ENCODE peak calls at places on chromosomes 16 and 17, in four cellular contexts. O is K562, A is GM12878, C is HepG2. X is an unnamed sample.

GRCh38 chr17:51351890-51352289 is 91.5 kb downstream of the UTP18 start:
- DNase-seq in O (no peak), A (no peak), C (no peak), X (no peak)

GRCh38 chr17:60781880-60782412 is 104.3 kb downstream of the BCAS3 start:
- DNase-seq in O (no peak), A (no peak), C (no peak), X (no peak)

GRCh38 chr17:14091367-14091766 is 22.1 kb downstream of the COX10 start:
- DNase-seq in O (no peak), A (no peak), C (no peak), X (no peak)

GRCh38 chr17:11643851-11644250 is 45.6 kb downstream of the DNAH9 start:
- DNase-seq in O (no peak), A (no peak), C (no peak), X (no peak)

GRCh38 chr16:88651989-88652762 is 1.3 kb upstream of the CYBA start:
- DNase-seq in O (no peak), A (no peak), C (no peak), X (no peak)

GRCh38 chr16:88941933-88942909 is 34.8 kb downstream of the CBFA2T3 start:
- DNase-seq in O (no peak), A (no peak), C (no peak), X (peak; percentile 83)

GRCh38 chr17:39679521-39680192 is 8.2 kb downstream of the PGAP3 start:
- DNase-seq in O (no peak), A (no peak), C (no peak), X (no peak)

GRCh38 chr17:77281904-77282367 is 141.2 kb downstream of the SEC14L1 start:
- DNase-seq in O (no peak), A (no peak), C (no peak), X (peak; percentile 25)

GRCh38 chr16:705748-706188 is at the start of gene FBXL16:
- DNase-seq in O (peak; percentile 76), A (no peak), C (no peak), X (no peak)

GRCh38 chr17:64357191-64357981 is 33.3 kb downstream of the PECAM1 start:
- DNase-seq in O (peak; percentile 19), A (no peak), C (no peak), X (no peak)
- TF ChIP-seq CBFB in O (no peak), A (no peak), C (no peak), X (no peak)

DNA sequence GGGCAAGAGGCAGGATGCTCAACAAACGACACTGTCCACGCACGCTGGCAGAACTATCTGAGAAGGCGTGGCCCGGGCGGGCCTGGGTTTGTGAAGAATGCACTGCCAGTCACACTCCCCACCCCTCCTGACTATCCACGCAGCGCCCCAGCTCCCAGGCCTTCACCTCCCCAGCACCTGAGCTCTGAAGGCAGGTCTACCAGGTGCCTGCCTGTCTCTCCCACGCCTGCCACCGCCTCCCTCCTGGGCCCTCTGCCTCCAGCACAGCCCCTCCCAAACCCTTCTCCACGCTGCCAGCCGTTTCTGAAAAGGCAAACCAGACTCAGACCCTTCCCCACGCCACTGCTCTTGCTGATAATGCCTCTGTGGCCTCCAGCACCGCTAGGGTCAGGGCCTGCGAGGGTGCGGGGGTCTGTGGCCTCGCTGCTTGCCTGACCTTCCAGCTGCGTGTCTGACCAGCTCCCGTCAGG is 11.6 kb downstream of the MYBBP1A start:
- DNase-seq in O (no peak), A (no peak), C (no peak), X (no peak)
- TF ChIP-seq CBFB in O (no peak), A (no peak), C (no peak), X (no peak)

DNA sequence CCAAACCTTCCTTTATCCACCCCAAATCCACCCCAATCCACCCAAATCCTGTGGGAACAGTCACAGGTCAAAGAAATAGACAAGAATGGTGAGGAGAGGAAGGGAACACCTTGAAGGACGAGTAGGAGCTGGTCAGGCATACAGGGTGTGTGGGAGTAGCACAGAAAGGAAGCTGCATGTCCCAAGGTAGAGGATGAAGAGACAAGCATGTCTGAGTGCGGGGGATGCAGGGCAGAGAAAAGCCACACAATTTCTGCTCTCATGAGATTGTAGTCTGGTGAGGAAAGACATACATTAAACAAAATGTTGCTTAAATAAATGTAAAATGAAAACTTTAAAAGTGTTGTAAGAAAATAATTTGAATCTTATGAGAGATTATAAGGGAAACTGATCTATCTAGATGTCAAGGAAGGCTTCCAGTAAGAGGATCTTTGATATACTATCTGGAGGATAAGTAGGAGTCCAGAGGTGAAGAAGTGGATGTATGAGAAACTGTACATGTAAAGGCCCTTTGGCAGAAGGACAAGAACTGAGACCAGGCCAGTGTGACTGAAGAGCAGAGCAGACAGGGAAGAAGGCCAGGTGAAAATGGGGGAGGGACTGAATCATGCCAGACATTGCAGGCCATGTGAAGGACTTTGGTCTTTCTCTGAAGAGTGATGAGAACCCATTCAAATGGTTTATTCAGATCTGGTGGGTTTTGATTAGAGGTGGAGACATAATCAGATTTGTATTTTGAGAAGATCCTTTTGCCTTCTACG is 18.6 kb downstream of the TMEM98 start:
- DNase-seq in O (peak; percentile 63), A (no peak), C (no peak), X (no peak)
- TF ChIP-seq CBFB in O (no peak), A (no peak), C (no peak), X (no peak)

GRCh38 chr17:73292031-73292531 is 19.7 kb downstream of the CDC42EP4 start:
- DNase-seq in O (peak; percentile 34), A (no peak), C (no peak), X (no peak)
- TF ChIP-seq CBFB in O (no peak), A (no peak), C (no peak), X (no peak)

DNA sequence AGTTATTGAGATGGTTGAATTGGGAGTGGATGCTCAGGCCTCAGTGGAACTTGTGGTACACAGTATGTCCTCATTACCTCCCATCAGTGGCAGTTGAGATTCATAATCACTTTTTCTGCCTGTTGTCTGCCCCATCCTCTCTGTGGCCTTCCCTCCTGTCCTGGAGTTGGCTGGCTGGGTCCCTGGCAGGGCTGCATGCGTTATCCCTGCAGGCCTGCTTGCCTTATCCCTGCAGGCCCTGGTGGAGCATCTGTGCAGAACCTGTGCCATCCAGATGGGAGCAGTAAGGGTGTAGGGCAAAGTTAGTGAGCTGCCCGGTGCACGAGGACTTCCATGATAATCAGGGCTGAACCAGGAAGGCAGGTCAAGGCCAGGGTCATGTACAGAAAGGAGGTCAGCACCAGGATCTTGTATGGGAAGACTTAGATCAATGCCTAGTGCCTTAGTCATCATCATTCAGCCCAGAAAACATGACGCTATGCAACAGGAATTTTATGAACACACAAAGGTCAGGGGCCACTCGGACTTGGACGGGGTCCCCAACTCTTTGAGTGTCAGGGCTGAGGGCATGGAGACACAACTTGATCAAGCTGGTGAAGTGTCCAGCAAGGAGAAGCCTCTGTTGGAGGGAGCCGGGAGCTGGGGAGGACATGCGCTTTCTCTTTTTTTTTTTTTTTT is 47.2 kb downstream of the ABCC1 start:
- DNase-seq in O (peak; percentile 40), A (no peak), C (peak; percentile 99), X (no peak)
- TF ChIP-seq CBFB in O (no peak), A (no peak), C (no peak), X (no peak)

GRCh38 chr16:4157376-4157825 is 41.2 kb upstream of the ADCY9 start:
- DNase-seq in O (no peak), A (no peak), C (peak; percentile 82), X (no peak)
- TF ChIP-seq CBFB in O (no peak), A (no peak), C (no peak), X (no peak)

GRCh38 chr16:62194828-62195227 is 158.6 kb upstream of the CDH8 start:
- DNase-seq in O (no peak), A (no peak), C (no peak), X (no peak)
- TF ChIP-seq CBFB in O (no peak), A (no peak), C (no peak), X (no peak)

GRCh38 chr17:5128905-5129535 is 13.2 kb downstream of the USP6 start:
- DNase-seq in O (no peak), A (no peak), C (no peak), X (no peak)
- TF ChIP-seq CBFB in O (no peak), A (no peak), C (no peak), X (no peak)

DNA sequence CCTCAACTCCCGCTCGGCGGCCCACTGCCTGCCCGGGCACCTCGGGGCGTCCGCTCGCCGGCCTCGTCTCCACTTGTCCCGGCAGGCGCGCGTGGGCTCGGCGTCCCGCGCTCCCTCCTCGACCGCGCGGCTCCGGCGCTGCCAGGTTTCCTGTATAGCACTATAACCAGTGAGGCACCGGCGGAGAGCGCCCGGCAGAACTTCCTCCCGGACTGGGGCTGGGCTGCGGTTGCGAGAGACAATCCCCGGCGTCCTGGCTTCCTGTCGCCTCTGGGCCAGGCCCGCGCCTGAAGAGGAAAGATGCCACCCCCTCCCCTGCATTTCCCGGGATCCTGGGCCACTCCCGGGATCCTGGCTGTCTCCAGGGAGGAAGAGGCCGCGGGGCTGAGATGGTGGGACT is 119.3 kb upstream of the SMURF2 start:
- DNase-seq in O (no peak), A (no peak), C (no peak), X (peak; percentile 55)
- TF ChIP-seq CBFB in O (no peak), A (no peak), C (no peak), X (no peak)